ENCODE peak calls at places on chromosomes 1 and 21, in six cellular contexts. R is activated T-cell treated with anti-CD3 and anti-CD28 coated beads, Interleukin-2, amount 50 U/mL, for 72 hours; O is activated CD8-positive, alpha-beta T cell treated with anti-CD3 and anti-CD28 coated beads, Interleukin-2, amount 10 ng/mL, durations not matched to agents 7 days and 5 days; F is HepG2; K is IMR-90; U is GM23338. Z is an unnamed sample.

GRCh38 chr1:10387611-10388386 is 11.1 kb upstream of the PGD start:
- ATAC-seq in R (no peak), K (peak; percentile 84), O (no peak), U (peak; percentile 77), F (peak; percentile 46), Z (peak; percentile 87)

GRCh38 chr1:54588377-54588776 is 34.9 kb downstream of the FAM151A start:
- ATAC-seq in F (no peak), O (no peak), K (no peak), U (no peak), R (no peak), Z (no peak)

GRCh38 chr1:10280442-10281350 is 70.3 kb downstream of the KIF1B start:
- ATAC-seq in O (no peak), U (no peak), F (no peak), R (peak; percentile 37), K (peak; percentile 95), Z (peak; percentile 89)

GRCh38 chr1:226602186-226603029 is 53.8 kb downstream of the STUM start:
- ATAC-seq in R (no peak), F (no peak), K (peak; percentile 65), O (no peak), U (no peak), Z (no peak)

GRCh38 chr1:42176902-42177519 is 12.5 kb upstream of the GUCA2A start:
- ATAC-seq in R (peak; percentile 48), U (peak; percentile 79), O (peak; percentile 66), F (peak; percentile 73), K (no peak), Z (peak; percentile 57)

GRCh38 chr1:65691152-65691900 is 101.4 kb upstream of the PDE4B start:
- ATAC-seq in O (no peak), U (no peak), R (no peak), F (no peak), K (no peak), Z (no peak)

GRCh38 chr21:31041295-31042079 is 3.2 kb upstream of the KRTAP19-8 start:
- ATAC-seq in R (no peak), F (no peak), K (no peak), O (no peak), U (peak; percentile 74), Z (no peak)

GRCh38 chr1:201362906-201363305 is 14.6 kb downstream of the TNNT2 start:
- ATAC-seq in F (no peak), R (no peak), K (no peak), U (no peak), O (no peak), Z (no peak)

GRCh38 chr21:34974162-34974981 is 74.7 kb downstream of the RUNX1 start:
- ATAC-seq in F (peak; percentile 94), R (peak; percentile 82), O (peak; percentile 91), K (peak; percentile 68), U (no peak), Z (no peak)

GRCh38 chr1:19222979-19223824 is 13.1 kb upstream of the UBR4 start:
- ATAC-seq in K (peak; percentile 44), F (peak; percentile 83), U (no peak), R (no peak), O (no peak), Z (peak; percentile 32)

GRCh38 chr1:21492171-21492625 is 17.0 kb upstream of the ALPL start:
- ATAC-seq in U (peak; percentile 25), O (no peak), F (no peak), R (no peak), K (peak; percentile 38), Z (no peak)

GRCh38 chr21:33212159-33212851 is 17.4 kb upstream of the IFNAR2 start:
- ATAC-seq in F (peak; percentile 67), K (peak; percentile 95), U (no peak), O (peak; percentile 29), R (no peak), Z (no peak)

GRCh38 chr21:35113064-35113463 is 64.0 kb upstream of the RUNX1 start:
- ATAC-seq in F (no peak), O (no peak), U (no peak), R (peak; percentile 70), K (peak; percentile 40), Z (no peak)

GRCh38 chr1:18716785-18717678 is 86.4 kb downstream of the PAX7 start:
- ATAC-seq in O (no peak), K (no peak), U (peak; percentile 65), R (no peak), F (no peak), Z (no peak)

GRCh38 chr21:36973986-36974850 is 7.7 kb upstream of the HLCS start:
- ATAC-seq in F (no peak), K (no peak), R (peak; percentile 64), U (peak; percentile 19), O (no peak), Z (no peak)

GRCh38 chr1:199308349-199308846 is 669.6 kb downstream of the PTPRC start:
- ATAC-seq in O (no peak), K (no peak), F (no peak), R (peak; percentile 92), U (no peak), Z (no peak)

GRCh38 chr1:248892590-248892989 is 13.4 kb upstream of the PGBD2 start:
- ATAC-seq in O (no peak), R (no peak), U (no peak), F (no peak), K (no peak), Z (no peak)

GRCh38 chr21:41316641-41317392 is at the start of gene FAM3B:
- ATAC-seq in F (peak; percentile 72), K (no peak), O (no peak), R (no peak), U (peak; percentile 89), Z (no peak)

GRCh38 chr1:245825128-245825901 is 670.5 kb downstream of the KIF26B start:
- ATAC-seq in K (no peak), O (no peak), U (peak; percentile 55), F (peak; percentile 53), R (no peak), Z (no peak)

GRCh38 chr21:36263797-36264196 is 56.2 kb upstream of the MORC3 start:
- ATAC-seq in O (no peak), F (no peak), K (no peak), U (no peak), R (no peak), Z (no peak)

GRCh38 chr1:156504062-156504813 is 3.7 kb upstream of the MEF2D start:
- ATAC-seq in F (peak; percentile 7), U (no peak), O (peak; percentile 1), K (no peak), R (peak; percentile 5), Z (peak; percentile 0)

GRCh38 chr1:244349103-244349531 is 102.6 kb downstream of the ADSS2 start:
- ATAC-seq in F (no peak), R (no peak), O (no peak), K (peak; percentile 42), U (no peak), Z (peak; percentile 72)

GRCh38 chr1:239011382-239011781 is 375.0 kb upstream of the CHRM3 start:
- ATAC-seq in R (no peak), O (no peak), K (no peak), U (no peak), F (no peak), Z (no peak)

GRCh38 chr1:113519561-113519960 is 129.2 kb downstream of the MAGI3 start:
- ATAC-seq in O (no peak), F (no peak), U (no peak), R (no peak), K (peak; percentile 63), Z (peak; percentile 42)